ENCODE peak calls at places on chromosomes 5 and 9, in four cellular contexts. Q is GM23248, L is ovary, W is cardiac muscle cell. Z is an unnamed sample.

GRCh38 chr9:80994892-80995291 is 694.5 kb downstream of the TLE1 start:
- DNase-seq in Q (peak; percentile 7), L (no peak), W (no peak), Z (no peak)

GRCh38 chr9:75064307-75065025 is 23.5 kb downstream of the NMRK1 start:
- DNase-seq in Q (peak; percentile 88), L (no peak), W (no peak), Z (no peak)

GRCh38 chr5:17374973-17375844 is 122.8 kb upstream of the TAF11L2 start:
- DNase-seq in Q (peak; percentile 26), L (no peak), W (no peak), Z (no peak)

GRCh38 chr5:175098301-175098700 is 345.7 kb downstream of the DRD1 start:
- DNase-seq in Q (no peak), L (no peak), W (peak; percentile 67), Z (no peak)

GRCh38 chr9:93304574-93305496 is 120.9 kb downstream of the WNK2 start:
- DNase-seq in Q (peak; percentile 72), L (peak; percentile 40), W (peak; percentile 80), Z (peak; percentile 61)

GRCh38 chr5:132474881-132475511 is 15.6 kb downstream of the IRF1 start:
- DNase-seq in Q (no peak), L (no peak), W (no peak), Z (peak; percentile 49)

GRCh38 chr5:66113160-66113559 is 30.9 kb upstream of the SREK1 start:
- DNase-seq in Q (peak; percentile 84), L (no peak), W (no peak), Z (no peak)

GRCh38 chr5:32076699-32077695 is 97.1 kb downstream of the GOLPH3 start:
- DNase-seq in Q (peak; percentile 70), L (no peak), W (peak; percentile 48), Z (no peak)

GRCh38 chr5:135031813-135032612 is 2.0 kb downstream of the PITX1 start:
- DNase-seq in Q (no peak), L (no peak), W (no peak), Z (no peak)

GRCh38 chr5:62977641-62978040 is 399.0 kb downstream of the LRRC70 start:
- DNase-seq in Q (no peak), L (no peak), W (peak; percentile 52), Z (no peak)

GRCh38 chr9:123401879-123402513 is 46.0 kb downstream of the CRB2 start:
- DNase-seq in Q (peak; percentile 73), L (no peak), W (peak; percentile 70), Z (peak; percentile 38)

GRCh38 chr9:28671000-28671399 is 1097.7 kb upstream of the C9orf72 start:
- DNase-seq in Q (no peak), L (no peak), W (no peak), Z (no peak)

GRCh38 chr5:139633295-139634027 is 14.7 kb upstream of the CXXC5 start:
- DNase-seq in Q (peak; percentile 78), L (peak; percentile 44), W (peak; percentile 83), Z (peak; percentile 74)

GRCh38 chr9:31185831-31186230 is 1198.6 kb upstream of the ACO1 start:
- DNase-seq in Q (peak; percentile 23), L (no peak), W (no peak), Z (no peak)

DNA sequence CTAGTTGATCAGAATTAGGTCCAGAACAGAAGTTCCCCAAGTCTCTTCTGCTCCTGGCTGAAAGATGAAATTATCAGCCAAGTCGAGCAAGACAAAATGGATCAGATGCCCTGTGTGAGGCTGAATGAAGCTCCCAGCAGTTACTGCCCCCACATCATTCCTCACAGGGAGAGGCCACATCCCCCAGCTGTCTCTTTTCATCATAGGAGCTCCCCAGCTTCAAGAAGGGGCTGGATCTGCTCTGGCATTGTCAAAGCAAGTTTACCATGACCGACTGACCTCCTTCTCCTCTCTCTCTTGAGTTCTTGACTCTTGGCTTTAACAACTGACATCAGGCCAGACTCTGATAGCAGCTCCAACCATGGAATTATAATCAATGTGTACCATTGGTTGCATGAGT is 133.3 kb upstream of the RAD23B start:
- DNase-seq in Q (no peak), L (no peak), W (no peak), Z (no peak)
- H3K36me3 ChIP-seq in Q (no peaks in the 10 kb centered on the region), L (no peaks in the 10 kb centered on the region), W (no peaks in the 10 kb centered on the region), Z (no peaks in the 10 kb centered on the region)

GRCh38 chr5:172857982-172858381 is 23.9 kb downstream of the ERGIC1 start:
- DNase-seq in Q (no peak), L (no peak), W (no peak), Z (no peak)
- H3K4me1 ChIP-seq in Q (peaks cover 81% of the 10 kb centered on the region), L (peaks cover 47% of the 10 kb centered on the region), W (peaks cover 15% of the 10 kb centered on the region), Z (peaks cover 53% of the 10 kb centered on the region)

GRCh38 chr5:76893294-76893693 is 43.5 kb downstream of the S100Z start:
- DNase-seq in Q (no peak), L (no peak), W (no peak), Z (no peak)
- H3K36me3 ChIP-seq in Q (no peaks in the 10 kb centered on the region), L (no peaks in the 10 kb centered on the region), W (no peaks in the 10 kb centered on the region), Z (no peaks in the 10 kb centered on the region)

DNA sequence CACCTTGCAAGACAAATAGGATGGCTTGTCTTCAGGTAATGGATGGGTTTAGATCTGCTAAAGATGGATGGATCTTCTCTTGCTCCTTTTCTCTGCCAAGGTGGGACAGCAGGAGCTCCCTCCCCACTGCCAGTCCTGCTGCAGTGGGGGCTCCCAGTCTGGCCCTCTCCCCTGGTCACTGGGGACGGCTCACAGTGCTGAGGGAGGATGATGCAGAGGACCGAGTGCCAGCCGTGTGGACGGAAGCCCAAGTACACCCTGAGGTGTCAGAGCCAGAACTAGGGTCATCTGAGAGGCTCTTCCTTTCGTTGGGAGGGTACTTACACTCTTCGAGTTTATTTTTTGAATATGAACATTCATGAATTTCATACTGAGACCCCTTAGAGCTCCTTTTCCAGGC is 5.7 kb downstream of the CCDC69 start:
- DNase-seq in Q (no peak), L (no peak), W (no peak), Z (no peak)
- H3K4me1 ChIP-seq in Q (no peaks in the 10 kb centered on the region), L (peaks cover 19% of the 10 kb centered on the region), W (peaks cover 39% of the 10 kb centered on the region), Z (peaks cover 23% of the 10 kb centered on the region)

GRCh38 chr5:55313870-55314617 is 6.3 kb downstream of the MTREX start:
- DNase-seq in Q (no peak), L (no peak), W (no peak), Z (no peak)
- H3K36me3 ChIP-seq in Q (peaks cover 5% of the 10 kb centered on the region), L (no peaks in the 10 kb centered on the region), W (no peaks in the 10 kb centered on the region), Z (no peaks in the 10 kb centered on the region)

GRCh38 chr5:173733831-173734491 is 117.5 kb upstream of the BOD1 start:
- DNase-seq in Q (no peak), L (no peak), W (no peak), Z (no peak)
- H3K4me1 ChIP-seq in Q (no peaks in the 10 kb centered on the region), L (no peaks in the 10 kb centered on the region), W (peaks cover 5% of the 10 kb centered on the region), Z (no peaks in the 10 kb centered on the region)

GRCh38 chr5:55356896-55357295 is 49.1 kb downstream of the MTREX start:
- DNase-seq in Q (no peak), L (no peak), W (no peak), Z (no peak)
- H3K36me3 ChIP-seq in Q (peaks cover 33% of the 10 kb centered on the region), L (no peaks in the 10 kb centered on the region), W (peaks cover 37% of the 10 kb centered on the region), Z (peaks cover 3% of the 10 kb centered on the region)

GRCh38 chr5:150519560-150519945 is 11.6 kb downstream of the NDST1 start:
- DNase-seq in Q (peak; percentile 55), L (no peak), W (no peak), Z (no peak)
- H3K4me1 ChIP-seq in Q (peaks cover 64% of the 10 kb centered on the region), L (peaks cover 30% of the 10 kb centered on the region), W (peaks cover 45% of the 10 kb centered on the region), Z (peaks cover 46% of the 10 kb centered on the region)

GRCh38 chr9:113267911-113268563 is 7.3 kb downstream of the CDC26 start:
- DNase-seq in Q (no peak), L (no peak), W (no peak), Z (no peak)
- H3K36me3 ChIP-seq in Q (peaks cover 39% of the 10 kb centered on the region), L (no peaks in the 10 kb centered on the region), W (peaks cover 32% of the 10 kb centered on the region), Z (peaks cover 3% of the 10 kb centered on the region)

Z was measured in mucosa of descending colon.